ENCODE peak calls at places on chromosomes 12 and 14, in nine cellular contexts. U is fibroblast of lung; V is mesenchymal stem cell; G is GM23248; M is Peyer's patch; C is CD8-positive, alpha-beta memory T cell; E is transverse colon; O is MM.1S; R is hepatocyte. H is an unnamed sample.

GRCh38 chr14:68884031-68885030 is 91.5 kb upstream of the ZFP36L1 start:
- DNase-seq in U (peak; percentile 95), V (no peak), G (peak; percentile 99), M (peak; percentile 20), C (no peak), E (peak; percentile 30), O (no peak), R (no peak), H (peak; percentile 96)

GRCh38 chr12:96912261-96912660 is 5.2 kb downstream of the NEDD1 start:
- DNase-seq in U (no peak), V (no peak), G (no peak), M (no peak), C (no peak), E (no peak), O (no peak), R (no peak), H (no peak)

GRCh38 chr12:130076752-130077151 is 85.5 kb upstream of the FZD10 start:
- DNase-seq in U (no peak), V (no peak), G (no peak), M (no peak), C (no peak), E (no peak), O (no peak), R (no peak), H (no peak)

GRCh38 chr12:83664650-83665049 is 977.9 kb downstream of the TMTC2 start:
- DNase-seq in U (no peak), V (no peak), G (no peak), M (no peak), C (no peak), E (no peak), O (no peak), R (peak; percentile 10), H (no peak)

GRCh38 chr14:29937116-29937515 is 9.5 kb upstream of the PRKD1 start:
- DNase-seq in U (no peak), V (no peak), G (peak; percentile 68), M (no peak), C (no peak), E (no peak), O (no peak), R (no peak), H (no peak)

GRCh38 chr14:56002316-56002715 is 115.9 kb upstream of the PELI2 start:
- DNase-seq in U (no peak), V (no peak), G (peak; percentile 75), M (no peak), C (no peak), E (no peak), O (no peak), R (peak; percentile 14), H (no peak)

GRCh38 chr14:37864861-37865718 is 269.7 kb downstream of the TTC6 start:
- DNase-seq in U (peak; percentile 60), V (peak; percentile 64), G (peak; percentile 87), M (no peak), C (no peak), E (peak; percentile 12), O (no peak), R (peak; percentile 46), H (peak; percentile 72)

GRCh38 chr14:60085085-60085484 is 6.6 kb upstream of the PCNX4 start:
- DNase-seq in U (peak; percentile 80), V (no peak), G (peak; percentile 71), M (no peak), C (no peak), E (no peak), O (no peak), R (no peak), H (no peak)

GRCh38 chr12:52210186-52210924 is 18.5 kb upstream of the KRT80 start:
- DNase-seq in U (peak; percentile 90), V (peak; percentile 60), G (peak; percentile 89), M (peak; percentile 52), C (no peak), E (no peak), O (no peak), R (no peak), H (peak; percentile 69)

GRCh38 chr12:130880411-130880885 is 8.6 kb downstream of the RAN start:
- DNase-seq in U (no peak), V (no peak), G (peak; percentile 32), M (no peak), C (no peak), E (no peak), O (peak; percentile 26), R (no peak), H (no peak)

GRCh38 chr14:101071493-101071891 is 168.0 kb upstream of the RTL1 start:
- DNase-seq in U (no peak), V (no peak), G (no peak), M (peak; percentile 19), C (no peak), E (peak; percentile 6), O (no peak), R (peak; percentile 36), H (no peak)

GRCh38 chr12:49549735-49550710 is 11.2 kb downstream of the KCNH3 start:
- DNase-seq in U (no peak), V (no peak), G (no peak), M (peak; percentile 40), C (no peak), E (no peak), O (no peak), R (no peak), H (no peak)

GRCh38 chr12:72468505-72468904 is 196.3 kb downstream of the TRHDE start:
- DNase-seq in U (no peak), V (no peak), G (no peak), M (no peak), C (no peak), E (no peak), O (no peak), R (no peak), H (no peak)

GRCh38 chr14:102200690-102201368 is 61.1 kb downstream of the WDR20 start:
- DNase-seq in U (no peak), V (no peak), G (no peak), M (no peak), C (peak; percentile 30), E (no peak), O (no peak), R (no peak), H (no peak)

GRCh38 chr14:88411039-88411438 is 25.6 kb downstream of the SPATA7 start:
- DNase-seq in U (no peak), V (no peak), G (no peak), M (no peak), C (no peak), E (no peak), O (no peak), R (no peak), H (no peak)

GRCh38 chr12:95198914-95199313 is 18.4 kb downstream of the FGD6 start:
- DNase-seq in U (no peak), V (peak; percentile 23), G (no peak), M (no peak), C (no peak), E (no peak), O (no peak), R (no peak), H (no peak)
- H3K4me3 ChIP-seq in U (no peak overlapping the region), V (no peak overlapping the region), G (no peak overlapping the region), M (no peak overlapping the region), C (no peak overlapping the region), E (no peak overlapping the region), O (no peak overlapping the region), R (no peak overlapping the region), H (no peak overlapping the region)

DNA sequence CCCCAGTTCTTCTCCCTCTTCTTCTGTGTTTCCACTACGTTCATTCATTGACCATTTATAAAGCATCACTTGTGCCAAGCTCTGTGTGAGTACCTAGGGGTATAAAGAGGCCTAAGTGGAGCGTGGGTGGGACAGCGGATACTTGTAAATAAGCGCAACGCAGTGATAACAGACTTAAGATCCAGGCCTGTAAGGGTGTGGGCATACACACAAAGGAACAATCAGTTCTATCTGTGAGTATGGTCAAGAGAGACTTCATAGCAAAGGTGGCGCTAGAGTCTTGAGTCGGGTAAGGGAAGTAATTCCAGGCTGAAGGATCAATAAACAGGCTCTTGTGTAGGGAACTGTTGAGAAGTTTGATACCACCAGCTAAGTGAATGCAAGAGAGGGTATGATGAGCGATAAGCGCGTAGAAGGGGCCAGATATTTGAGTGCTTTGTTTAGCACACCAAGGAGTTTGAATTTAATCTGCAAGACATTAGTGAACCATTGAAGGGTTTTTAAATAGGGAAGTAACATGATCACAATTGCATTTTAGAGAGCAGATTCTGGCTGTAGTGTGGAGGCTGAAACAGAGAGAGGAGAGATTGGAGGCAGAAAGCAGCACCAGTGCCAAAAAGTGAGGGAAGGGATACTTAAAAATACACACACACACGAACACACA is 1.0 kb upstream of the GXYLT1 start:
- DNase-seq in U (no peak), V (peak; percentile 11), G (no peak), M (no peak), C (no peak), E (peak; percentile 11), O (no peak), R (peak; percentile 30), H (no peak)
- H3K27me3 ChIP-seq in U (no peaks in the 10 kb centered on the region), V (no peaks in the 10 kb centered on the region), G (no peaks in the 10 kb centered on the region), M (no peaks in the 10 kb centered on the region), C (no peaks in the 10 kb centered on the region), E (no peaks in the 10 kb centered on the region), O (no peaks in the 10 kb centered on the region), R (no peaks in the 10 kb centered on the region), H (no peaks in the 10 kb centered on the region)

DNA sequence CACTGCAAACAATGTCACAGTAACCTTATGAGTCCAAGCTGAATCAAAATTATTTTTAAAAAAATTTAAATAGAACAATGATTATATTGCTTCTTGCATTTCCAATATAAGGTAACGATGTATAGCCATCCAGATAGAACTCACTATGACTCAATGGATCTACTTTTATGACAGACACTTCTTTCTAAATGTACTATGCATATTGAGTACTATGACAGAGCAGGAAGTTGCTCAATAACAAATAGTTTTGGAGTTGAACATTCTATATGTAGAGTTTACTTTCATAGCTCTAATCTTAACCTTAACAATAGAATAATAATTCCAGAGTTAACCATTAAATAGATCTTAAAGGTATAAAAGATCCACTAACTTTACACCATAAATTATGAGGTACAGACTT is 46.7 kb upstream of the ALG10B start:
- DNase-seq in U (no peak), V (no peak), G (no peak), M (no peak), C (no peak), E (no peak), O (no peak), R (no peak), H (no peak)
- H3K9me3 ChIP-seq in U (no peaks in the 10 kb centered on the region), V (no peaks in the 10 kb centered on the region), G (no peaks in the 10 kb centered on the region), M (no peaks in the 10 kb centered on the region), C (no peaks in the 10 kb centered on the region), E (no peaks in the 10 kb centered on the region), O (no peaks in the 10 kb centered on the region), R (no peaks in the 10 kb centered on the region), H (no peaks in the 10 kb centered on the region)

DNA sequence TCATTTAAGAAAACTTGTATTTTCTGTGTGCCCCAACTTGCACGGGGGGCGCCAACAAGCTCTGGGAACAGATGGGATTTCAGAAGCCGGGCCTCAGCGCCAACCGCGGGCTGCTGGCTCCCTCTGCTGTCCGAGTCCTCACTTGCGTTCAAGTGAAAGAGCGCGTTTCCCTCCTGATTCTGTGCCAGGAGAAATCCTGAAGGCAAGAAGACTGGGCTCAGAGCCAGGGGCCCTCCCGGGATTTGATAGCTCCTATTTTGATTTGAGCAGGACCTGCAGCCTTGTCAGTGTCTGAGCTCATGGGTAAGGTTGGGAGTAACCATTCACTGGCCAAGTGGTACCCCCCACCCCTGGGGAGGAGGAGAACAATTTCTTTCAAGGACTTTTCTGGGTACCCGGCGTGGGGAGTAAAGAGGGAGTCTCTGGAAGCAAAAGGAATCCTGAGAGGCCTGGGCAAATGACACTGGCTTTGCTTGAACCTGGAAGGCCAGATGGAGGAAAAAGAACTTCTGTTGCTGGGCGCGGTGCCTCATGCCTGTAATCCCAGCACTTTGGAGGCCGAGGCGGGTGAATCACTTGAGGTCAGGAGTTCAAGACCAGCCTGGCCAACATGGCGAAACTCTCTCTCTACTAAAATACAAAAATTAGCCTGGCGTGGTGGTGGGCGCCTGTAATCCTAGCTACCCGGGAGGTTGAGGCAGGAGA is 179.0 kb upstream of the RGS6 start:
- DNase-seq in U (peak; percentile 91), V (peak; percentile 79), G (peak; percentile 91), M (peak; percentile 84), C (peak; percentile 47), E (peak; percentile 88), O (peak; percentile 41), R (peak; percentile 92), H (peak; percentile 84)
- H3K4me3 ChIP-seq in U (peak overlapping the region; percentile 25), V (no peak overlapping the region), G (peak overlapping the region; percentile 60), M (no peak overlapping the region), C (no peak overlapping the region), E (no peak overlapping the region), O (no peak overlapping the region), R (no peak overlapping the region), H (no peak overlapping the region)